ENCODE peak calls at places on chromosome 4, in nine cellular contexts. Y is ecto neural progenitor cell, F is BE2C, L is NCI-H1694, A is NCI-H1436, K is lung microvascular endothelial cell, E is T-helper 17 cell, B is tibial artery, U is LoVo. T is an unnamed sample.

GRCh38 chr4:113784497-113785254 is 23.1 kb upstream of the CAMK2D start:
- DNase-seq in A (no peak), B (no peak), U (peak), Y (no peak), F (no peak), L (no peak), K (peak), E (no peak), T (no peak)

GRCh38 chr4:24470681-24471622 is 113.4 kb downstream of the DHX15 start:
- DNase-seq in L (peak), A (no peak), Y (peak), U (no peak), K (peak), F (peak), B (peak), E (peak), T (no peak)

GRCh38 chr4:168682898-168683500 is 186.1 kb downstream of the PALLD start:
- DNase-seq in U (no peak), K (no peak), F (no peak), A (no peak), E (no peak), B (no peak), L (no peak), Y (no peak), T (no peak)

GRCh38 chr4:2781911-2782310 is 11.0 kb upstream of the SH3BP2 start:
- DNase-seq in F (no peak), B (peak), U (no peak), A (no peak), E (no peak), L (no peak), Y (no peak), K (no peak), T (no peak)

GRCh38 chr4:95528388-95528787 is 20.4 kb downstream of the UNC5C start:
- DNase-seq in E (no peak), K (no peak), Y (no peak), F (no peak), L (no peak), B (no peak), U (no peak), A (no peak), T (no peak)

GRCh38 chr4:119113033-119113655 is 22.5 kb upstream of the MYOZ2 start:
- DNase-seq in E (no peak), A (no peak), U (peak), B (no peak), Y (no peak), F (no peak), L (no peak), K (peak), T (no peak)

GRCh38 chr4:37827030-37827705 is 682 bp downstream of the PGM2 start:
- DNase-seq in Y (no peak), L (no peak), U (peak), B (no peak), E (no peak), K (peak), A (no peak), F (no peak), T (no peak)

GRCh38 chr4:54877006-54877405 is 219.2 kb downstream of the KIT start:
- DNase-seq in Y (no peak), E (no peak), U (no peak), K (no peak), L (no peak), F (no peak), A (no peak), B (no peak), T (no peak)

GRCh38 chr4:154719087-154719486 is 24.7 kb upstream of the LRAT start:
- DNase-seq in L (no peak), E (no peak), A (no peak), K (no peak), B (no peak), F (no peak), U (peak), Y (no peak), T (peak)

GRCh38 chr4:108036252-108036651 is 46.6 kb downstream of the HADH start:
- DNase-seq in E (no peak), F (no peak), A (no peak), U (no peak), Y (no peak), B (no peak), L (no peak), K (no peak), T (no peak)

GRCh38 chr4:38663801-38664703 is at the start of gene KLF3:
- DNase-seq in F (peak), L (peak), U (peak), K (peak), Y (peak), A (peak), E (peak), B (peak), T (no peak)

GRCh38 chr4:122914292-122914904 is 8.0 kb downstream of the NUDT6 start:
- DNase-seq in U (peak), F (no peak), E (no peak), L (no peak), B (no peak), K (peak), Y (no peak), A (peak), T (peak)

GRCh38 chr4:3413217-3413671 is 28.5 kb upstream of the HGFAC start:
- DNase-seq in K (no peak), B (peak), A (no peak), E (no peak), Y (no peak), F (no peak), U (no peak), L (no peak), T (no peak)

GRCh38 chr4:159384017-159384416 is 281.1 kb downstream of the RAPGEF2 start:
- DNase-seq in Y (no peak), L (no peak), E (no peak), K (no peak), A (no peak), U (no peak), F (no peak), B (no peak), T (no peak)

GRCh38 chr4:4585012-4585670 is 43.3 kb upstream of the STX18 start:
- DNase-seq in E (no peak), F (no peak), L (no peak), B (no peak), Y (no peak), K (no peak), U (no peak), A (no peak), T (no peak)

GRCh38 chr4:82223715-82224114 is 150.1 kb downstream of the HNRNPD start:
- DNase-seq in Y (no peak), E (no peak), A (no peak), L (no peak), B (peak), U (no peak), K (no peak), F (no peak), T (no peak)

GRCh38 chr4:156901871-156902270 is 69.7 kb downstream of the PDGFC start:
- DNase-seq in B (no peak), K (peak), U (no peak), A (no peak), F (no peak), Y (no peak), E (no peak), L (no peak), T (no peak)

GRCh38 chr4:98746530-98746929 is 88.1 kb upstream of the TSPAN5 start:
- DNase-seq in Y (no peak), A (no peak), U (peak), K (peak), L (no peak), F (no peak), B (no peak), E (no peak), T (no peak)

GRCh38 chr4:23972202-23972601 is 82.4 kb upstream of the PPARGC1A start:
- DNase-seq in B (no peak), Y (no peak), A (no peak), F (no peak), U (no peak), K (no peak), L (no peak), E (no peak), T (no peak)

GRCh38 chr4:69032847-69033638 is 63.2 kb upstream of the UGT2B7 start:
- DNase-seq in F (no peak), L (no peak), K (no peak), A (no peak), Y (no peak), B (no peak), U (no peak), E (no peak), T (no peak)

GRCh38 chr4:26075588-26075987 is 161.6 kb downstream of the SMIM20 start:
- DNase-seq in F (no peak), A (no peak), K (no peak), B (no peak), E (no peak), Y (no peak), L (no peak), U (no peak), T (no peak)

GRCh38 chr4:181569553-181569952 is 673.6 kb upstream of the TENM3 start:
- DNase-seq in Y (no peak), U (no peak), F (no peak), L (no peak), B (no peak), K (peak), E (no peak), A (peak), T (no peak)

GRCh38 chr4:13953083-13953482 is 325.6 kb upstream of the BOD1L1 start:
- DNase-seq in F (no peak), B (no peak), E (no peak), L (no peak), A (no peak), U (no peak), K (no peak), Y (peak), T (no peak)

GRCh38 chr4:114364857-114365256 is 233.8 kb upstream of the UGT8 start:
- DNase-seq in F (no peak), K (peak), B (no peak), Y (no peak), E (no peak), U (no peak), A (no peak), L (no peak), T (no peak)

GRCh38 chr4:107153228-107153627 is 117.1 kb upstream of the DKK2 start:
- DNase-seq in L (no peak), A (no peak), K (peak), Y (no peak), E (no peak), U (peak), F (peak), B (no peak), T (no peak)